ENCODE peak calls at places on chromosome 14, in ten cellular contexts. L, T, U, S, A, D, W, H, Q and C are unnamed samples.

GRCh38 chr14:69543341-69544249 is 31.1 kb downstream of the CCDC177 start:
- DNase-seq in A (peak; percentile 37), D (no peak), H (no peak), W (peak; percentile 12), U (no peak), S (no peak), Q (peak; percentile 5), T (peak; percentile 67), L (no peak), C (peak; percentile 87)

GRCh38 chr14:68539311-68539737 is 253.5 kb downstream of the ZFP36L1 start:
- DNase-seq in H (no peak), U (no peak), S (peak; percentile 42), Q (no peak), W (no peak), D (no peak), T (no peak), A (peak; percentile 63), L (no peak), C (no peak)

GRCh38 chr14:94971750-94972149 is 185.6 kb downstream of the DICER1 start:
- DNase-seq in L (no peak), A (peak; percentile 49), T (no peak), Q (no peak), S (peak; percentile 73), U (peak; percentile 91), W (no peak), H (no peak), D (no peak), C (no peak)

GRCh38 chr14:28777773-28778606 is 11.4 kb downstream of the FOXG1 start:
- DNase-seq in H (no peak), A (no peak), S (no peak), Q (no peak), W (no peak), U (no peak), D (no peak), L (no peak), T (peak; percentile 52), C (no peak)

GRCh38 chr14:68593806-68594536 is 198.9 kb downstream of the ZFP36L1 start:
- DNase-seq in T (no peak), H (peak; percentile 27), A (no peak), Q (no peak), D (no peak), S (no peak), W (no peak), L (no peak), U (no peak), C (no peak)

GRCh38 chr14:87233266-87233665 is 759.7 kb downstream of the GALC start:
- DNase-seq in A (no peak), W (no peak), S (no peak), H (no peak), L (no peak), D (no peak), U (no peak), Q (no peak), T (peak; percentile 22), C (no peak)

GRCh38 chr14:61489932-61490331 is 168.6 kb downstream of the PRKCH start:
- DNase-seq in H (no peak), U (peak; percentile 74), L (peak; percentile 46), W (no peak), D (peak; percentile 71), Q (no peak), T (no peak), S (peak; percentile 22), A (no peak), C (no peak)

GRCh38 chr14:106203438-106203837 is 677.1 kb downstream of the TMEM121 start:
- DNase-seq in W (no peak), L (no peak), S (no peak), A (no peak), H (no peak), Q (no peak), D (no peak), U (no peak), T (no peak), C (no peak)

GRCh38 chr14:73258845-73259611 is 21.7 kb downstream of the PAPLN start:
- DNase-seq in T (no peak), D (no peak), A (peak; percentile 19), U (no peak), Q (no peak), H (no peak), S (no peak), L (no peak), W (no peak), C (no peak)

GRCh38 chr14:65302571-65303184 is 109.9 kb upstream of the FUT8 start:
- DNase-seq in Q (no peak), A (no peak), T (peak; percentile 58), S (no peak), D (no peak), L (no peak), W (peak; percentile 59), U (no peak), H (no peak), C (no peak)

GRCh38 chr14:89844508-89844907 is 110.0 kb downstream of the EFCAB11 start:
- DNase-seq in Q (no peak), H (no peak), U (no peak), A (no peak), L (no peak), T (no peak), D (no peak), S (no peak), W (no peak), C (no peak)